ENCODE peak calls at places on chromosomes 13 and 19, in eight cellular contexts. J is activated T-cell treated with anti-CD3 and anti-CD28 coated beads for 1 hour; W is stimulated activated CD4-positive, alpha-beta T cell treated with anti-CD3 and anti-CD28 coated beads, TNF-alpha, amount 100 ng/mL, for 4 hours; V is upper lobe of right lung; Q is nucleus accumbens; N is H1; E is RPMI7951; S is substantia nigra. M is an unnamed sample.

GRCh38 chr19:2609389-2610116 is 92.9 kb downstream of the GNG7 start:
- DNase-seq in J (no peak), W (no peak), V (no peak), Q (no peak), N (no peak), E (no peak), S (no peak), M (no peak)

GRCh38 chr19:29579308-29579910 is 26.7 kb upstream of the POP4 start:
- DNase-seq in J (no peak), W (no peak), V (no peak), Q (no peak), N (peak), E (no peak), S (no peak), M (no peak)

GRCh38 chr13:103883152-103883551 is 816.9 kb upstream of the SLC10A2 start:
- DNase-seq in J (no peak), W (no peak), V (peak), Q (peak), N (peak), E (peak), S (peak), M (peak)

GRCh38 chr13:25847635-25848616 is 203.9 kb downstream of the SHISA2 start:
- DNase-seq in J (no peak), W (no peak), V (no peak), Q (no peak), N (no peak), E (no peak), S (no peak), M (no peak)

GRCh38 chr13:41562083-41562482 is 104.7 kb downstream of the RGCC start:
- DNase-seq in J (no peak), W (no peak), V (no peak), Q (peak), N (no peak), E (peak), S (peak), M (no peak)

GRCh38 chr13:23321534-23322241 is 111.8 kb downstream of the SACS start:
- DNase-seq in J (no peak), W (no peak), V (no peak), Q (no peak), N (no peak), E (peak), S (no peak), M (no peak)

GRCh38 chr13:44331912-44332840 is 41.4 kb upstream of the SERP2 start:
- DNase-seq in J (no peak), W (no peak), V (no peak), Q (peak), N (no peak), E (peak), S (peak), M (no peak)

GRCh38 chr19:58325623-58326022 is 1.2 kb upstream of the ZSCAN22 start:
- DNase-seq in J (no peak), W (no peak), V (no peak), Q (no peak), N (no peak), E (peak), S (no peak), M (no peak)

GRCh38 chr19:38663957-38664502 is 16.6 kb downstream of the ACTN4 start:
- DNase-seq in J (no peak), W (no peak), V (no peak), Q (no peak), N (no peak), E (no peak), S (peak), M (no peak)

GRCh38 chr19:17954401-17954800 is 12.5 kb upstream of the KCNN1 start:
- DNase-seq in J (no peak), W (no peak), V (no peak), Q (no peak), N (no peak), E (no peak), S (no peak), M (no peak)

GRCh38 chr19:41376241-41376997 is at the start of gene TMEM91:
- DNase-seq in J (no peak), W (no peak), V (peak), Q (peak), N (peak), E (peak), S (no peak), M (no peak)

GRCh38 chr19:49056101-49056901 is 1.2 kb downstream of the CGB7 start:
- DNase-seq in J (peak), W (peak), V (peak), Q (no peak), N (peak), E (peak), S (peak), M (no peak)

GRCh38 chr13:55783841-55784240 is 1356.9 kb upstream of the PRR20A start:
- DNase-seq in J (no peak), W (no peak), V (no peak), Q (no peak), N (no peak), E (no peak), S (no peak), M (no peak)

GRCh38 chr13:112923962-112924361 is 45.1 kb upstream of the MCF2L start:
- DNase-seq in J (no peak), W (no peak), V (no peak), Q (no peak), N (no peak), E (no peak), S (no peak), M (no peak)

GRCh38 chr19:47778089-47778953 is at the start of gene SELENOW:
- DNase-seq in J (peak), W (peak), V (peak), Q (peak), N (peak), E (peak), S (peak), M (peak)

GRCh38 chr19:18514800-18515682 is 6.8 kb downstream of the ELL start:
- DNase-seq in J (no peak), W (no peak), V (peak), Q (no peak), N (no peak), E (no peak), S (no peak), M (no peak)

GRCh38 chr19:1266818-1267440 is 2.2 kb upstream of the CIRBP start:
- DNase-seq in J (peak), W (no peak), V (peak), Q (peak), N (peak), E (peak), S (peak), M (no peak)

GRCh38 chr13:113537909-113538688 is 46.5 kb upstream of the TFDP1 start:
- DNase-seq in J (no peak), W (no peak), V (peak), Q (no peak), N (no peak), E (no peak), S (no peak), M (no peak)

GRCh38 chr13:82900453-82900852 is 981.8 kb downstream of the SLITRK1 start:
- DNase-seq in J (no peak), W (no peak), V (no peak), Q (no peak), N (no peak), E (no peak), S (no peak), M (peak)

GRCh38 chr13:66353664-66354063 is 876.5 kb downstream of the PCDH9 start:
- DNase-seq in J (no peak), W (no peak), V (no peak), Q (no peak), N (no peak), E (no peak), S (no peak), M (no peak)

GRCh38 chr19:29772696-29773095 is 39.1 kb upstream of the CCNE1 start:
- DNase-seq in J (no peak), W (no peak), V (no peak), Q (no peak), N (no peak), E (no peak), S (no peak), M (no peak)

GRCh38 chr19:1255186-1256161 is 7.1 kb downstream of the MIDN start:
- DNase-seq in J (no peak), W (no peak), V (no peak), Q (peak), N (no peak), E (no peak), S (peak), M (no peak)

GRCh38 chr13:73034901-73035300 is 23.9 kb upstream of the KLF5 start:
- DNase-seq in J (no peak), W (no peak), V (no peak), Q (no peak), N (no peak), E (no peak), S (no peak), M (no peak)